ENCODE peak calls at places on chromosomes 4 and X, in five cellular contexts. H is aorta, D is fibroblast of lung, X is EH, Z is GM12892. P is an unnamed sample.

GRCh38 chr4:42787071-42787463 is 105.4 kb upstream of the GRXCR1 start:
- DNase-seq in H (no peak), D (no peak), X (no peak), Z (no peak), P (no peak)

GRCh38 chrX:101482296-101482695 is 3.0 kb upstream of the ARMCX4 start:
- DNase-seq in H (no peak), D (peak; percentile 70), X (peak; percentile 25), Z (no peak), P (no peak)

GRCh38 chrX:17792842-17793241 is 55.5 kb downstream of the SCML1 start:
- DNase-seq in H (no peak), D (no peak), X (no peak), Z (no peak), P (no peak)

GRCh38 chr4:91362125-91362524 is 941.6 kb upstream of the GRID2 start:
- DNase-seq in H (no peak), D (no peak), X (no peak), Z (no peak), P (no peak)

GRCh38 chrX:47625365-47625764 is 4.4 kb downstream of the CFP start:
- DNase-seq in H (no peak), D (no peak), X (no peak), Z (no peak), P (no peak)

GRCh38 chrX:71181910-71182799 is 37.5 kb downstream of the NLGN3 start:
- DNase-seq in H (peak; percentile 90), D (peak; percentile 97), X (peak; percentile 97), Z (no peak), P (peak; percentile 94)

GRCh38 chr4:113952452-113953029 is 26.9 kb downstream of the ARSJ start:
- DNase-seq in H (no peak), D (peak; percentile 54), X (peak; percentile 59), Z (no peak), P (peak; percentile 68)

GRCh38 chrX:141220342-141221008 is 21.8 kb downstream of the SPANXC start:
- DNase-seq in H (no peak), D (peak; percentile 83), X (peak; percentile 64), Z (no peak), P (peak; percentile 48)

GRCh38 chr4:185369729-185370128 is 26.0 kb downstream of the LRP2BP start:
- DNase-seq in H (no peak), D (no peak), X (peak; percentile 32), Z (no peak), P (peak; percentile 45)

GRCh38 chr4:23747131-23747752 is 142.6 kb downstream of the PPARGC1A start:
- DNase-seq in H (no peak), D (no peak), X (no peak), Z (no peak), P (no peak)

GRCh38 chr4:13920901-13921300 is 293.4 kb upstream of the BOD1L1 start:
- DNase-seq in H (no peak), D (peak; percentile 100), X (peak; percentile 100), Z (no peak), P (peak; percentile 99)

GRCh38 chr4:33302298-33302697 is 2582.1 kb downstream of the PCDH7 start:
- DNase-seq in H (no peak), D (peak; percentile 73), X (no peak), Z (no peak), P (no peak)

GRCh38 chr4:7256989-7257810 is 64.9 kb downstream of the SORCS2 start:
- DNase-seq in H (no peak), D (peak; percentile 33), X (peak; percentile 31), Z (no peak), P (no peak)

GRCh38 chrX:24985120-24985519 is 30.6 kb downstream of the ARX start:
- DNase-seq in H (no peak), D (no peak), X (no peak), Z (no peak), P (no peak)

GRCh38 chr4:673349-674091 is 556 bp downstream of the ATP5ME start:
- DNase-seq in H (no peak), D (no peak), X (peak; percentile 38), Z (no peak), P (no peak)

GRCh38 chr4:78592104-78592783 is 40.7 kb downstream of the ANXA3 start:
- DNase-seq in H (no peak), D (no peak), X (no peak), Z (no peak), P (no peak)

GRCh38 chrX:39397561-39398200 is 596.4 kb downstream of the MID1IP1 start:
- DNase-seq in H (no peak), D (no peak), X (no peak), Z (no peak), P (no peak)

GRCh38 chr4:179989975-179990374 is 2253.2 kb upstream of the TENM3 start:
- DNase-seq in H (no peak), D (peak; percentile 2), X (no peak), Z (no peak), P (no peak)

GRCh38 chr4:4887426-4887825 is 28.0 kb downstream of the MSX1 start:
- DNase-seq in H (no peak), D (no peak), X (no peak), Z (no peak), P (no peak)

GRCh38 chr4:120940547-120940946 is 18.0 kb upstream of the PRDM5 start:
- DNase-seq in H (no peak), D (no peak), X (no peak), Z (no peak), P (no peak)

GRCh38 chr4:97639961-97640360 is 503.3 kb downstream of the STPG2 start:
- DNase-seq in H (no peak), D (no peak), X (no peak), Z (no peak), P (no peak)

GRCh38 chr4:1359976-1360375 is 13.0 kb downstream of the UVSSA start:
- DNase-seq in H (no peak), D (no peak), X (no peak), Z (no peak), P (no peak)

GRCh38 chr4:55173580-55173979 is 48.2 kb upstream of the KDR start:
- DNase-seq in H (no peak), D (peak; percentile 81), X (peak; percentile 65), Z (no peak), P (peak; percentile 50)

GRCh38 chr4:173917255-173917960 is 366.1 kb downstream of the FBXO8 start:
- DNase-seq in H (no peak), D (peak; percentile 79), X (peak; percentile 9), Z (no peak), P (peak; percentile 10)

GRCh38 chr4:53987761-53988171 is 76.6 kb downstream of the CHIC2 start:
- DNase-seq in H (no peak), D (peak; percentile 83), X (peak; percentile 73), Z (no peak), P (peak; percentile 74)

GRCh38 chr4:153489856-153490558 is 23.8 kb downstream of the TMEM131L start:
- DNase-seq in H (no peak), D (peak; percentile 44), X (no peak), Z (no peak), P (no peak)

GRCh38 chrX:64230123-64230970 is at the start of gene ASB12:
- DNase-seq in H (no peak), D (no peak), X (no peak), Z (no peak), P (no peak)

GRCh38 chr4:187612211-187612780 is 383.3 kb upstream of the ZFP42 start:
- DNase-seq in H (no peak), D (no peak), X (no peak), Z (no peak), P (no peak)